ENCODE peak calls at places on chromosomes 13 and 19, in five cellular contexts. Z is heart right ventricle, I is activated T-cell treated with anti-CD3 and anti-CD28 coated beads for 1 hour, H is M059J, R is A549. U is an unnamed sample.

GRCh38 chr19:2483084-2483483 is 7.2 kb downstream of the GADD45B start:
- DNase-seq in Z (no peak), R (no peak), I (no peak), H (no peak), U (no peak)

GRCh38 chr13:59950201-59950730 is 213.5 kb downstream of the DIAPH3 start:
- DNase-seq in H (no peak), R (no peak), Z (no peak), I (no peak), U (no peak)

GRCh38 chr13:43663474-43664090 is 123.2 kb downstream of the ENOX1 start:
- DNase-seq in Z (no peak), R (no peak), I (no peak), H (peak), U (no peak)

GRCh38 chr19:43707158-43707712 is 8.6 kb upstream of the IRGC start:
- DNase-seq in I (no peak), R (no peak), H (no peak), Z (no peak), U (no peak)

GRCh38 chr13:109655611-109656010 is 130.8 kb downstream of the IRS2 start:
- DNase-seq in Z (peak), I (no peak), H (no peak), R (no peak), U (no peak)

GRCh38 chr13:51152713-51153112 is 41.6 kb upstream of the C13orf42 start:
- DNase-seq in H (peak), R (no peak), Z (no peak), I (no peak), U (no peak)

GRCh38 chr19:3936506-3937442 is 3.9 kb downstream of the NMRK2 start:
- DNase-seq in I (no peak), Z (no peak), R (no peak), H (no peak), U (no peak)

GRCh38 chr19:44718441-44719261 is 19.7 kb downstream of the CEACAM16 start:
- DNase-seq in R (peak), H (peak), I (no peak), Z (peak), U (no peak)

GRCh38 chr19:49272204-49272603 is 52.8 kb downstream of the SLC6A16 start:
- DNase-seq in I (no peak), Z (no peak), R (no peak), H (peak), U (no peak)

GRCh38 chr13:35781661-35782060 is 305.2 kb upstream of the MAB21L1 start:
- DNase-seq in H (no peak), I (no peak), Z (no peak), R (no peak), U (no peak)

GRCh38 chr13:99339736-99340392 is 32.7 kb upstream of the GPR183 start:
- DNase-seq in R (no peak), Z (no peak), I (no peak), H (no peak), U (no peak)

GRCh38 chr13:111944171-111944583 is 122.8 kb upstream of the SOX1 start:
- DNase-seq in R (no peak), H (no peak), I (no peak), Z (no peak), U (no peak)

GRCh38 chr13:98324105-98324504 is 147.0 kb upstream of the RNF113B start:
- DNase-seq in H (no peak), I (no peak), R (no peak), Z (no peak), U (no peak)

GRCh38 chr19:29662604-29663404 is 2.5 kb upstream of the PLEKHF1 start:
- DNase-seq in I (no peak), H (peak), R (no peak), Z (peak), U (no peak)

GRCh38 chr19:48945817-48946216 is 8.9 kb upstream of the BAX start:
- DNase-seq in H (no peak), R (no peak), I (no peak), Z (no peak), U (no peak)

GRCh38 chr13:22175815-22176214 is 504.9 kb downstream of the FGF9 start:
- DNase-seq in Z (no peak), H (no peak), R (no peak), I (no peak), U (no peak)

GRCh38 chr13:40794414-40795368 is 5.3 kb downstream of the SLC25A15 start:
- DNase-seq in I (no peak), R (no peak), Z (no peak), H (no peak), U (no peak)

GRCh38 chr13:46202188-46202795 is 9.4 kb upstream of the LRRC63 start:
- DNase-seq in H (no peak), Z (no peak), I (no peak), R (no peak), U (no peak)

U was measured in GM13977.